ENCODE peak calls at places on chromosomes 11 and 22, in five cellular contexts. One of them, this sample, is unnamed.

GRCh38 chr22:24894220-24894975 is 52.1 kb downstream of the LHFPL7 start:
- DNase-seq in stomach: peak
- DNase-seq in HFF-Myc: peak
- DNase-seq in foreskin fibroblast: peak
- DNase-seq in heart right ventricle: peak
- DNase-seq in this sample: no peak

GRCh38 chr11:91527380-91528030 is 697.1 kb upstream of the FAT3 start:
- DNase-seq in stomach: no peak
- DNase-seq in foreskin fibroblast: no peak
- DNase-seq in heart right ventricle: no peak
- DNase-seq in HFF-Myc: no peak
- DNase-seq in this sample: no peak

GRCh38 chr11:26651916-26652315 is 69.9 kb downstream of the SLC5A12 start:
- DNase-seq in foreskin fibroblast: no peak
- DNase-seq in stomach: no peak
- DNase-seq in HFF-Myc: no peak
- DNase-seq in heart right ventricle: no peak
- DNase-seq in this sample: no peak

GRCh38 chr11:79076526-79077115 is 364.2 kb downstream of the TENM4 start:
- DNase-seq in heart right ventricle: peak
- DNase-seq in HFF-Myc: no peak
- DNase-seq in foreskin fibroblast: no peak
- DNase-seq in stomach: peak
- DNase-seq in this sample: no peak

GRCh38 chr22:49845241-49845640 is 8.4 kb upstream of the ZBED4 start:
- DNase-seq in HFF-Myc: no peak
- DNase-seq in heart right ventricle: no peak
- DNase-seq in foreskin fibroblast: no peak
- DNase-seq in stomach: no peak
- DNase-seq in this sample: no peak

GRCh38 chr11:86805873-86806310 is 5.5 kb downstream of the PRSS23 start:
- DNase-seq in stomach: no peak
- DNase-seq in heart right ventricle: no peak
- DNase-seq in foreskin fibroblast: no peak
- DNase-seq in HFF-Myc: no peak
- DNase-seq in this sample: peak

GRCh38 chr22:49324527-49325491 is 502.9 kb downstream of the BRD1 start:
- DNase-seq in foreskin fibroblast: no peak
- DNase-seq in HFF-Myc: no peak
- DNase-seq in heart right ventricle: no peak
- DNase-seq in stomach: peak
- DNase-seq in this sample: no peak

GRCh38 chr11:97888641-97889040 is 1132.1 kb upstream of the CNTN5 start:
- DNase-seq in stomach: no peak
- DNase-seq in foreskin fibroblast: no peak
- DNase-seq in HFF-Myc: no peak
- DNase-seq in heart right ventricle: no peak
- DNase-seq in this sample: no peak

GRCh38 chr11:34890812-34891211 is 25.4 kb downstream of the APIP start:
- DNase-seq in HFF-Myc: peak
- DNase-seq in heart right ventricle: no peak
- DNase-seq in foreskin fibroblast: peak
- DNase-seq in stomach: no peak
- DNase-seq in this sample: no peak

GRCh38 chr11:2884424-2884815 is 1.2 kb downstream of the CDKN1C start:
- DNase-seq in HFF-Myc: no peak
- DNase-seq in heart right ventricle: peak
- DNase-seq in foreskin fibroblast: no peak
- DNase-seq in stomach: peak
- DNase-seq in this sample: no peak

GRCh38 chr22:49433044-49433443 is 394.6 kb downstream of the BRD1 start:
- DNase-seq in stomach: no peak
- DNase-seq in HFF-Myc: no peak
- DNase-seq in heart right ventricle: no peak
- DNase-seq in foreskin fibroblast: no peak
- DNase-seq in this sample: no peak

DNA sequence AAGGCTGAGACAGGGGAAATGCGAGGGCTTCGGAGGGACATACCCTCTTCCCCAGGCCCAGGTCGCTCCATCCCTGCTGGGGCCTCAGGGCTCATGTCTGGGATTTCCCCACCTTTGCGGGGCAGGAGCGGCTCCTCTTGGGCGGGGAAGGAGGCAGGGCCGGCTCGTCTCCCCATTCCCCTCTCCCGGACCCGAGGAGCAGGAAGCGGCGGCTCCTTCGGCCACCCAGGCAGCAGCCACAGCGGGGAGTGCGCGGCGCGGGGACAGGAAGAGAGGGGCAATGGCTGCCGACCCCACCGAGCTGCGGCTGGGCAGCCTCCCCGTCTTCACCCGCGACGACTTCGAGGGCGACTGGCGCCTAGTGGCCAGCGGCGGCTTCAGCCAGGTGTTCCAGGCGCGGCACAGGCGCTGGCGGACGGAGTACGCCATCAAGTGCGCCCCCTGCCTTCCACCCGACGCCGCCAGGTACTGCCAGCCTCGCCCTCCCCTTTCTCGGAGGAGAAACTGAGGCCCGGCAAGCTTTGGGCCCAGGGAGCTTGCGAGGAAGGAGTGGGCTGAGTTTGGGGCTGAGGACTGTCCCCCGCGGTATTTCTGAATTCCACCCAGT is at the start of gene ANKK1:
- DNase-seq in heart right ventricle: no peak
- DNase-seq in foreskin fibroblast: no peak
- DNase-seq in HFF-Myc: no peak
- DNase-seq in stomach: no peak
- DNase-seq in this sample: no peak
- TF ChIP-seq CTCF in heart right ventricle: peak
- TF ChIP-seq CTCF in foreskin fibroblast: no peak
- TF ChIP-seq CTCF in HFF-Myc: peak
- TF ChIP-seq CTCF in stomach: peak
- TF ChIP-seq CTCF in this sample: no peak

DNA sequence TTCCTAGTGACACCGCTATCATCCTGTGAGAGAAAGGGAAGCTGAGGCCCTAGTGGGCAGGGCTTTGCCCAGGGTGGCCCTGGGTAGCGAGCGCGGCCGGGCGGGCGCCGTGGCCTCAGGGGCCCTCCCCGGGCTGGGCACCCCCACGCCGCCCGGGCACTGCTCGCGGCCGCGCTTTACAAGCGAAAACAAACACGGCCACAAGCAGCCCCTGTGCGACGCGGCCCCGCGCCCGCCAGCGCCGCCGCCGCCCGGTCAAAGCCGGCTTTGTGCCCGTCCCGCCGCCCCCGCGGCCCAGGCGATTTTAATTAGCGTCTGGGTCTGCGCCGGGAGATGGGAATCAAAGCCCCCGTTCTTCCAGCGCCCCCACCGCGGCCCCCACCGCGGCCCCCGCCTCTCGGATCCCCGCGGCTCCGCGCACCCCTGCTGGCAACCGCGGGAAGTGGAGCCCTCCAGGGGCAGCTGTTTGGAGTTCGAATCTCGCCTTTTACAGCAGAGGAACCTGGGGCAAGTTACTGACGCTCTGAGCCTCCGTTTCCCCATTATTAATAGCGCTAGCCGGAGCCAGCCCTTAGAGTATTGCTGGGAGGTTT is 47.9 kb downstream of the CHRDL2 start:
- DNase-seq in foreskin fibroblast: no peak
- DNase-seq in heart right ventricle: peak
- DNase-seq in HFF-Myc: no peak
- DNase-seq in stomach: peak
- DNase-seq in this sample: no peak
- TF ChIP-seq CTCF in foreskin fibroblast: peak
- TF ChIP-seq CTCF in heart right ventricle: peak
- TF ChIP-seq CTCF in HFF-Myc: peak
- TF ChIP-seq CTCF in stomach: peak
- TF ChIP-seq CTCF in this sample: no peak

GRCh38 chr11:11000546-11001283 is 142.9 kb upstream of the ZBED5 start:
- DNase-seq in HFF-Myc: no peak
- DNase-seq in heart right ventricle: no peak
- DNase-seq in foreskin fibroblast: no peak
- DNase-seq in stomach: no peak
- DNase-seq in this sample: no peak
- TF ChIP-seq CTCF in HFF-Myc: no peak
- TF ChIP-seq CTCF in heart right ventricle: no peak
- TF ChIP-seq CTCF in foreskin fibroblast: no peak
- TF ChIP-seq CTCF in stomach: no peak
- TF ChIP-seq CTCF in this sample: no peak

GRCh38 chr11:69123593-69124545 is 31.9 kb upstream of the SMIM38 start:
- DNase-seq in stomach: no peak
- DNase-seq in heart right ventricle: no peak
- DNase-seq in foreskin fibroblast: no peak
- DNase-seq in HFF-Myc: no peak
- DNase-seq in this sample: no peak
- TF ChIP-seq CTCF in stomach: no peak
- TF ChIP-seq CTCF in heart right ventricle: no peak
- TF ChIP-seq CTCF in foreskin fibroblast: no peak
- TF ChIP-seq CTCF in HFF-Myc: no peak
- TF ChIP-seq CTCF in this sample: no peak

GRCh38 chr11:7572001-7572712 is 58.4 kb downstream of the PPFIBP2 start:
- DNase-seq in stomach: peak
- DNase-seq in heart right ventricle: no peak
- DNase-seq in HFF-Myc: no peak
- DNase-seq in foreskin fibroblast: no peak
- DNase-seq in this sample: no peak
- TF ChIP-seq CTCF in stomach: no peak
- TF ChIP-seq CTCF in heart right ventricle: peak
- TF ChIP-seq CTCF in HFF-Myc: no peak
- TF ChIP-seq CTCF in foreskin fibroblast: no peak
- TF ChIP-seq CTCF in this sample: no peak

This sample was measured in natural killer cell.